ENCODE peak calls at places on chromosomes 7 and 10, in five cellular contexts. One of them, this sample, is unnamed.

GRCh38 chr10:102782698-102783540 is 39.2 kb downstream of the WBP1L start:
- DNase-seq in activated CD8-positive, alpha-beta memory T cell treated with anti-CD3 and anti-CD28 coated beads, Interleukin-2, amount 50 U/mL, for 48 hours: no peak
- DNase-seq in occipital lobe: no peak
- DNase-seq in EL: peak
- DNase-seq in Calu3: no peak
- DNase-seq in this sample: no peak

GRCh38 chr10:4013651-4014085 is 228.7 kb upstream of the KLF6 start:
- DNase-seq in activated CD8-positive, alpha-beta memory T cell treated with anti-CD3 and anti-CD28 coated beads, Interleukin-2, amount 50 U/mL, for 48 hours: peak
- DNase-seq in Calu3: no peak
- DNase-seq in occipital lobe: no peak
- DNase-seq in EL: no peak
- DNase-seq in this sample: no peak

GRCh38 chr7:134513169-134513752 is 14.1 kb upstream of the AKR1B10 start:
- DNase-seq in activated CD8-positive, alpha-beta memory T cell treated with anti-CD3 and anti-CD28 coated beads, Interleukin-2, amount 50 U/mL, for 48 hours: peak
- DNase-seq in occipital lobe: no peak
- DNase-seq in Calu3: peak
- DNase-seq in EL: peak
- DNase-seq in this sample: no peak

GRCh38 chr7:142875456-142875855 is 10.1 kb downstream of the TRPV6 start:
- DNase-seq in EL: no peak
- DNase-seq in occipital lobe: no peak
- DNase-seq in activated CD8-positive, alpha-beta memory T cell treated with anti-CD3 and anti-CD28 coated beads, Interleukin-2, amount 50 U/mL, for 48 hours: no peak
- DNase-seq in Calu3: no peak
- DNase-seq in this sample: no peak

GRCh38 chr7:96075510-96076349 is 246.2 kb downstream of the SLC25A13 start:
- DNase-seq in Calu3: peak
- DNase-seq in occipital lobe: peak
- DNase-seq in EL: peak
- DNase-seq in activated CD8-positive, alpha-beta memory T cell treated with anti-CD3 and anti-CD28 coated beads, Interleukin-2, amount 50 U/mL, for 48 hours: peak
- DNase-seq in this sample: peak

GRCh38 chr7:33921216-33921938 is 16.0 kb downstream of the BMPER start:
- DNase-seq in activated CD8-positive, alpha-beta memory T cell treated with anti-CD3 and anti-CD28 coated beads, Interleukin-2, amount 50 U/mL, for 48 hours: no peak
- DNase-seq in EL: no peak
- DNase-seq in Calu3: no peak
- DNase-seq in occipital lobe: no peak
- DNase-seq in this sample: no peak

GRCh38 chr7:44981035-44981706 is 2.4 kb upstream of the MYO1G start:
- DNase-seq in EL: no peak
- DNase-seq in occipital lobe: no peak
- DNase-seq in Calu3: no peak
- DNase-seq in activated CD8-positive, alpha-beta memory T cell treated with anti-CD3 and anti-CD28 coated beads, Interleukin-2, amount 50 U/mL, for 48 hours: peak
- DNase-seq in this sample: no peak

GRCh38 chr7:91812388-91812787 is 68.1 kb downstream of the MTERF1 start:
- DNase-seq in EL: no peak
- DNase-seq in activated CD8-positive, alpha-beta memory T cell treated with anti-CD3 and anti-CD28 coated beads, Interleukin-2, amount 50 U/mL, for 48 hours: no peak
- DNase-seq in occipital lobe: no peak
- DNase-seq in Calu3: no peak
- DNase-seq in this sample: no peak

GRCh38 chr10:78335691-78336401 is 302.2 kb downstream of the RPS24 start:
- DNase-seq in activated CD8-positive, alpha-beta memory T cell treated with anti-CD3 and anti-CD28 coated beads, Interleukin-2, amount 50 U/mL, for 48 hours: peak
- DNase-seq in Calu3: no peak
- DNase-seq in occipital lobe: no peak
- DNase-seq in EL: peak
- DNase-seq in this sample: peak

GRCh38 chr10:112313911-112314310 is 30.7 kb downstream of the TECTB start:
- DNase-seq in activated CD8-positive, alpha-beta memory T cell treated with anti-CD3 and anti-CD28 coated beads, Interleukin-2, amount 50 U/mL, for 48 hours: no peak
- DNase-seq in EL: no peak
- DNase-seq in occipital lobe: no peak
- DNase-seq in Calu3: no peak
- DNase-seq in this sample: no peak

This sample was measured in dorsolateral prefrontal cortex.